ENCODE peak calls at places on chromosomes 13 and 19, in ten cellular contexts. T, E, L, Y, N, D, B, I, H and A are unnamed samples.

GRCh38 chr19:42111811-42112210 is 20.4 kb downstream of the POU2F2 start:
- DNase-seq in D (no peak), B (no peak), H (no peak), E (no peak), L (no peak), T (peak; percentile 75), I (no peak), N (no peak), Y (no peak), A (no peak)

GRCh38 chr13:110816500-110816899 is 98.4 kb downstream of the ANKRD10 start:
- DNase-seq in T (no peak), D (no peak), B (no peak), L (no peak), E (no peak), Y (no peak), N (no peak), H (no peak), I (no peak), A (no peak)

GRCh38 chr19:45218426-45218825 is 26.8 kb downstream of the EXOC3L2 start:
- DNase-seq in T (no peak), Y (no peak), N (no peak), B (peak; percentile 78), H (no peak), L (no peak), E (no peak), I (no peak), D (no peak), A (no peak)

GRCh38 chr19:17114414-17114831 is 38.8 kb downstream of the MYO9B start:
- DNase-seq in T (no peak), I (no peak), D (no peak), B (peak; percentile 86), Y (no peak), L (no peak), N (no peak), E (no peak), H (no peak), A (peak; percentile 75)

GRCh38 chr13:107211073-107211472 is 643.1 kb upstream of the ARGLU1 start:
- DNase-seq in T (peak; percentile 54), D (no peak), B (peak; percentile 92), L (peak; percentile 53), N (peak; percentile 78), Y (peak; percentile 85), E (peak; percentile 97), I (peak; percentile 54), H (peak; percentile 12), A (peak; percentile 62)

GRCh38 chr13:95540848-95541247 is 11.7 kb upstream of the CLDN10 start:
- DNase-seq in D (no peak), E (no peak), Y (no peak), T (no peak), H (no peak), N (no peak), I (no peak), B (peak; percentile 4), L (no peak), A (no peak)

GRCh38 chr13:112064222-112064621 is 2.7 kb upstream of the SOX1 start:
- DNase-seq in D (no peak), L (no peak), Y (no peak), H (no peak), I (no peak), N (no peak), E (peak; percentile 85), T (no peak), B (no peak), A (no peak)

GRCh38 chr19:40754611-40755247 is 3.7 kb downstream of the SNRPA start:
- DNase-seq in Y (no peak), B (no peak), H (no peak), T (peak; percentile 44), L (no peak), D (no peak), I (no peak), N (peak; percentile 77), E (no peak), A (no peak)

GRCh38 chr19:53927745-53928144 is 18.7 kb downstream of the CACNG7 start:
- DNase-seq in D (no peak), E (no peak), L (no peak), H (peak; percentile 23), I (peak; percentile 76), B (peak; percentile 97), N (no peak), T (peak; percentile 60), Y (peak; percentile 70), A (peak; percentile 84)

GRCh38 chr19:6057651-6058365 is 52.5 kb downstream of the RFX2 start:
- DNase-seq in E (no peak), D (no peak), L (no peak), I (no peak), Y (no peak), N (no peak), T (no peak), B (no peak), H (no peak), A (no peak)

GRCh38 chr19:40242480-40242879 is 16.0 kb upstream of the CCNP start:
- DNase-seq in E (no peak), T (no peak), B (no peak), I (no peak), D (no peak), H (no peak), N (no peak), L (no peak), Y (no peak), A (no peak)

GRCh38 chr13:77516342-77516789 is 19.1 kb upstream of the SCEL start:
- DNase-seq in H (no peak), L (no peak), B (peak; percentile 12), D (no peak), I (no peak), E (no peak), Y (no peak), N (no peak), T (peak; percentile 19), A (no peak)

GRCh38 chr13:37736040-37736439 is 133.5 kb downstream of the TRPC4 start:
- DNase-seq in N (no peak), T (no peak), B (no peak), L (no peak), E (no peak), D (no peak), H (no peak), Y (no peak), I (no peak), A (no peak)

GRCh38 chr19:29565171-29565570 is 39.4 kb downstream of the VSTM2B start:
- DNase-seq in E (no peak), Y (no peak), L (no peak), H (no peak), T (no peak), B (no peak), I (no peak), D (no peak), N (no peak), A (peak; percentile 39)

GRCh38 chr13:111283457-111283856 is 37.0 kb upstream of the TEX29 start:
- DNase-seq in Y (no peak), H (no peak), T (no peak), L (no peak), N (no peak), B (no peak), E (peak; percentile 40), I (no peak), D (no peak), A (no peak)

GRCh38 chr19:38307076-38307475 is 3.0 kb downstream of the C19orf33 start:
- DNase-seq in T (no peak), I (no peak), D (no peak), B (no peak), L (no peak), Y (no peak), H (no peak), N (no peak), E (no peak), A (no peak)

GRCh38 chr19:17473041-17473440 is 2.7 kb downstream of the SLC27A1 start:
- DNase-seq in B (no peak), D (no peak), E (no peak), H (no peak), N (no peak), L (no peak), I (no peak), Y (peak; percentile 80), T (peak; percentile 80), A (no peak)

GRCh38 chr19:42362342-42362741 is 27.8 kb downstream of the CNFN start:
- DNase-seq in D (no peak), E (no peak), L (no peak), H (no peak), Y (no peak), T (no peak), N (no peak), B (no peak), I (no peak), A (peak; percentile 64)